ENCODE peak calls at places on chromosomes 5 and 9, in four cellular contexts. One of them, this sample, is unnamed.

GRCh38 chr9:69149321-69149807 is 24.7 kb upstream of the TJP2 start:
- DNase-seq in OCI-LY7: no peak
- DNase-seq in fibroblast of lung: peak; percentile 79
- DNase-seq in mammary epithelial cell: peak; percentile 42
- DNase-seq in this sample: no peak

GRCh38 chr9:16221350-16221749 is 649.1 kb downstream of the BNC2 start:
- DNase-seq in OCI-LY7: no peak
- DNase-seq in fibroblast of lung: no peak
- DNase-seq in mammary epithelial cell: no peak
- DNase-seq in this sample: no peak

GRCh38 chr9:96400132-96400910 is 16.8 kb upstream of the SLC35D2 start:
- DNase-seq in OCI-LY7: no peak
- DNase-seq in fibroblast of lung: no peak
- DNase-seq in mammary epithelial cell: no peak
- DNase-seq in this sample: no peak

GRCh38 chr5:132526290-132526973 is 16.9 kb downstream of the IL5 start:
- DNase-seq in OCI-LY7: peak; percentile 65
- DNase-seq in fibroblast of lung: peak; percentile 58
- DNase-seq in mammary epithelial cell: peak; percentile 42
- DNase-seq in this sample: peak; percentile 83

GRCh38 chr9:130906727-130907416 is 10.3 kb upstream of the QRFP start:
- DNase-seq in OCI-LY7: no peak
- DNase-seq in fibroblast of lung: no peak
- DNase-seq in mammary epithelial cell: no peak
- DNase-seq in this sample: no peak

GRCh38 chr9:98484218-98484617 is 224.5 kb downstream of the GABBR2 start:
- DNase-seq in OCI-LY7: no peak
- DNase-seq in fibroblast of lung: no peak
- DNase-seq in mammary epithelial cell: no peak
- DNase-seq in this sample: no peak

GRCh38 chr5:140189977-140190867 is 15.2 kb downstream of the CYSTM1 start:
- DNase-seq in OCI-LY7: no peak
- DNase-seq in fibroblast of lung: peak; percentile 71
- DNase-seq in mammary epithelial cell: peak; percentile 44
- DNase-seq in this sample: no peak

GRCh38 chr9:78296208-78296892 is 575 bp upstream of the PSAT1 start:
- DNase-seq in OCI-LY7: peak; percentile 13
- DNase-seq in fibroblast of lung: peak; percentile 65
- DNase-seq in mammary epithelial cell: peak; percentile 15
- DNase-seq in this sample: peak; percentile 63

GRCh38 chr5:151014680-151015343 is 5.6 kb upstream of the GPX3 start:
- DNase-seq in OCI-LY7: no peak
- DNase-seq in fibroblast of lung: no peak
- DNase-seq in mammary epithelial cell: no peak
- DNase-seq in this sample: no peak

GRCh38 chr9:4674783-4675182 is 4.6 kb upstream of the CDC37L1 start:
- DNase-seq in OCI-LY7: no peak
- DNase-seq in fibroblast of lung: peak; percentile 95
- DNase-seq in mammary epithelial cell: peak; percentile 65
- DNase-seq in this sample: no peak

GRCh38 chr5:5665225-5666075 is 243.0 kb downstream of the ICE1 start:
- DNase-seq in OCI-LY7: no peak
- DNase-seq in fibroblast of lung: no peak
- DNase-seq in mammary epithelial cell: no peak
- DNase-seq in this sample: no peak

GRCh38 chr9:27125936-27126335 is 16.9 kb downstream of the TEK start:
- DNase-seq in OCI-LY7: no peak
- DNase-seq in fibroblast of lung: peak; percentile 92
- DNase-seq in mammary epithelial cell: peak; percentile 81
- DNase-seq in this sample: no peak

DNA sequence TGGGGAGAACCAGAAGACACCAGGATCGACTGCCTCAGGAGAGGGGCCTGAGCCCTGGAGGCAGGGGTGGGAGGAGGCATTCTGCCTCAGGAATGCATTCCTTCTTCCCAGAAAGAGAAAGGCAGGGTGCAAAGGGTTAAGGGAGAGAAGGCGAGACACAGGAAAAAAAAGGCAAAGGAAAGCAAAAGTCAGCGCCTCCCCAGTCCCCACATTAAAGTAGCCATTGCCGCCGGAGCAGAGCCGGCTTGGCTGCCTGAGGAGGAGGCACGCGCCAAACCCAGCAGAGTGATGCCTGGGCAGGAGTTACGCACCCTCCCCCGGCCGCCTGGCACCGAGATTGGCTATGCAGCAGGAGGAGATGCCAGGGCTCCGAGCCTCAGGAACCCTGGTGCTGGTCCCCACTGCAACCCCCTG is 123.9 kb upstream of the PHYKPL start:
- DNase-seq in OCI-LY7: no peak
- DNase-seq in fibroblast of lung: no peak
- DNase-seq in mammary epithelial cell: no peak
- DNase-seq in this sample: no peak
- H3K4me3 ChIP-seq in OCI-LY7: no peak overlapping the region
- H3K4me3 ChIP-seq in fibroblast of lung: no peak overlapping the region
- H3K4me3 ChIP-seq in mammary epithelial cell: no peak overlapping the region
- H3K4me3 ChIP-seq in this sample: no peak overlapping the region

GRCh38 chr9:123234853-123235252 is 33.5 kb downstream of the STRBP start:
- DNase-seq in OCI-LY7: peak; percentile 81
- DNase-seq in fibroblast of lung: no peak
- DNase-seq in mammary epithelial cell: no peak
- DNase-seq in this sample: peak; percentile 74

GRCh38 chr9:123237220-123237619 is 31.2 kb downstream of the STRBP start:
- DNase-seq in OCI-LY7: no peak
- DNase-seq in fibroblast of lung: no peak
- DNase-seq in mammary epithelial cell: no peak
- DNase-seq in this sample: no peak

GRCh38 chr9:123235448-123235847 is 32.9 kb downstream of the STRBP start:
- DNase-seq in OCI-LY7: peak; percentile 35
- DNase-seq in fibroblast of lung: no peak
- DNase-seq in mammary epithelial cell: no peak
- DNase-seq in this sample: peak; percentile 68

DNA sequence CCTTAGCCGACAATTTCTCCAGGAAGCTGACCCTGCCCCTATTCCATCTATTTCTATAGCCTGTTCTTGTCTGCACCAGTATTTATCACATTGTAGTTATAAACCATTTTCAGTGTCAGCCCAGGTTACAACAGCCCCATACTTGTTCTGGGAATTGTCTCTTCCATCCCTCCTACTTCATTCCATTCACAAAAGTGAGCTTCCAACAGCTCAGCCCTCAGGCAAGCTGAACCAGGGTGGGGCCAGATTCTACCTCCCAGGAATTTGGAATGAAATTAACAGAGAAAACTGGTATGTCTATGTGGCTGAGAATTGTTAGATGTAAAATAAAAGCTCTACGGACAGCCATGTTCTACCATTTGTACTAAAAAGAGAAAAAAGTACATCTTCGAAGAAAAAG is 36.1 kb downstream of the STRBP start:
- DNase-seq in OCI-LY7: no peak
- DNase-seq in fibroblast of lung: no peak
- DNase-seq in mammary epithelial cell: no peak
- DNase-seq in this sample: no peak
- H3K79me2 ChIP-seq in OCI-LY7: peaks cover 88% of the 10 kb centered on the region
- H3K79me2 ChIP-seq in fibroblast of lung: no peaks in the 10 kb centered on the region
- H3K79me2 ChIP-seq in mammary epithelial cell: no peaks in the 10 kb centered on the region
- H3K79me2 ChIP-seq in this sample: peaks cover 96% of the 10 kb centered on the region

GRCh38 chr5:171978519-171978918 is 27.9 kb downstream of the FBXW11 start:
- DNase-seq in OCI-LY7: peak; percentile 63
- DNase-seq in fibroblast of lung: no peak
- DNase-seq in mammary epithelial cell: no peak
- DNase-seq in this sample: no peak

GRCh38 chr5:171980729-171981128 is 25.7 kb downstream of the FBXW11 start:
- DNase-seq in OCI-LY7: no peak
- DNase-seq in fibroblast of lung: no peak
- DNase-seq in mammary epithelial cell: no peak
- DNase-seq in this sample: no peak

GRCh38 chr5:171981847-171982246 is 24.6 kb downstream of the FBXW11 start:
- DNase-seq in OCI-LY7: no peak
- DNase-seq in fibroblast of lung: no peak
- DNase-seq in mammary epithelial cell: no peak
- DNase-seq in this sample: no peak

GRCh38 chr5:171978016-171978415 is 28.4 kb downstream of the FBXW11 start:
- DNase-seq in OCI-LY7: no peak
- DNase-seq in fibroblast of lung: no peak
- DNase-seq in mammary epithelial cell: no peak
- DNase-seq in this sample: no peak

GRCh38 chr5:171979606-171980005 is 26.8 kb downstream of the FBXW11 start:
- DNase-seq in OCI-LY7: no peak
- DNase-seq in fibroblast of lung: no peak
- DNase-seq in mammary epithelial cell: no peak
- DNase-seq in this sample: no peak
- H4K20me1 ChIP-seq in OCI-LY7: no peaks in the 10 kb centered on the region
- H4K20me1 ChIP-seq in fibroblast of lung: no peaks in the 10 kb centered on the region
- H4K20me1 ChIP-seq in mammary epithelial cell: no peaks in the 10 kb centered on the region
- H4K20me1 ChIP-seq in this sample: no peaks in the 10 kb centered on the region

GRCh38 chr9:124000161-124000783 is 11.3 kb upstream of the LHX2 start:
- DNase-seq in OCI-LY7: no peak
- DNase-seq in fibroblast of lung: no peak
- DNase-seq in mammary epithelial cell: no peak
- DNase-seq in this sample: no peak

GRCh38 chr9:123998278-123998925 is 13.2 kb upstream of the LHX2 start:
- DNase-seq in OCI-LY7: no peak
- DNase-seq in fibroblast of lung: no peak
- DNase-seq in mammary epithelial cell: no peak
- DNase-seq in this sample: no peak

GRCh38 chr9:123999668-124000067 is 11.9 kb upstream of the LHX2 start:
- DNase-seq in OCI-LY7: no peak
- DNase-seq in fibroblast of lung: no peak
- DNase-seq in mammary epithelial cell: no peak
- DNase-seq in this sample: no peak

GRCh38 chr9:123997665-123998277 is 13.8 kb upstream of the LHX2 start:
- DNase-seq in OCI-LY7: no peak
- DNase-seq in fibroblast of lung: no peak
- DNase-seq in mammary epithelial cell: peak; percentile 79
- DNase-seq in this sample: no peak

DNA sequence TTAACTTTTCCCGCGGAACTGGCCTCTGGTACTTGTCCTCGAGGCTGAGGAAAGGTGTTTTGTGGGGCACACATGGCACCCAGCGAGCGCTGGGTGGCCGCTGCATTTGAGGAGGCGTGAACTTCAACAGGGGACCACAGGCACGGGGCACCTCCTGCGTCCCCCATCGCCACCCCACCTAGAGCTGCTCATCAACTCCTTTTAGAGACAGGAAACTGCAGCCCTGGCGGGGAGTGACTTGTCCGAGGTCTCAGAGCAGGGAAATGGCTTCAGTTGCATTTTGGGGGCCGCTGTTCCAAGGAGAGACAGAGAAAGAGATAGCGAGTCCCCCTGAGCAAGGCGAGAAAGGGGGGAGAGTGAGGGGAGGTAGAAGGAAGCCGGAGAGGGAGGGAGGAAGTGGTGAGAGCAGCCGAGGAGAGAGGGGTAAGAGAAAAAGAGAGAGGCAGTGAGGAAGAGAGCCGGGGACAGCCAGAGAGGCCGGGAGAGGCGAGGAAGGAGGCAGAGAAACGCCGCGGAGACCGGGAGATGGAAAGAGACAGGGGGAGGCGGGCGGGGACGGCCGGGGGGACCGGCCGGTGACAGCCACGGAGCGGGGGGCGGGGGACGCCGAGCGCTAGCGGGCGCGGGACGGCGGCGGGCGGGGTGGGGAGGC is 12.5 kb upstream of the LHX2 start:
- DNase-seq in OCI-LY7: no peak
- DNase-seq in fibroblast of lung: no peak
- DNase-seq in mammary epithelial cell: no peak
- DNase-seq in this sample: no peak
- H3K4me3 ChIP-seq in OCI-LY7: no peak overlapping the region
- H3K4me3 ChIP-seq in fibroblast of lung: no peak overlapping the region
- H3K4me3 ChIP-seq in mammary epithelial cell: no peak overlapping the region
- H3K4me3 ChIP-seq in this sample: no peak overlapping the region

GRCh38 chr5:77306531-77306930 is 96.1 kb downstream of the PDE8B start:
- DNase-seq in OCI-LY7: no peak
- DNase-seq in fibroblast of lung: no peak
- DNase-seq in mammary epithelial cell: no peak
- DNase-seq in this sample: no peak
- H3K79me2 ChIP-seq in OCI-LY7: no peaks in the 10 kb centered on the region
- H3K79me2 ChIP-seq in fibroblast of lung: no peaks in the 10 kb centered on the region
- H3K79me2 ChIP-seq in mammary epithelial cell: no peaks in the 10 kb centered on the region
- H3K79me2 ChIP-seq in this sample: no peaks in the 10 kb centered on the region

DNA sequence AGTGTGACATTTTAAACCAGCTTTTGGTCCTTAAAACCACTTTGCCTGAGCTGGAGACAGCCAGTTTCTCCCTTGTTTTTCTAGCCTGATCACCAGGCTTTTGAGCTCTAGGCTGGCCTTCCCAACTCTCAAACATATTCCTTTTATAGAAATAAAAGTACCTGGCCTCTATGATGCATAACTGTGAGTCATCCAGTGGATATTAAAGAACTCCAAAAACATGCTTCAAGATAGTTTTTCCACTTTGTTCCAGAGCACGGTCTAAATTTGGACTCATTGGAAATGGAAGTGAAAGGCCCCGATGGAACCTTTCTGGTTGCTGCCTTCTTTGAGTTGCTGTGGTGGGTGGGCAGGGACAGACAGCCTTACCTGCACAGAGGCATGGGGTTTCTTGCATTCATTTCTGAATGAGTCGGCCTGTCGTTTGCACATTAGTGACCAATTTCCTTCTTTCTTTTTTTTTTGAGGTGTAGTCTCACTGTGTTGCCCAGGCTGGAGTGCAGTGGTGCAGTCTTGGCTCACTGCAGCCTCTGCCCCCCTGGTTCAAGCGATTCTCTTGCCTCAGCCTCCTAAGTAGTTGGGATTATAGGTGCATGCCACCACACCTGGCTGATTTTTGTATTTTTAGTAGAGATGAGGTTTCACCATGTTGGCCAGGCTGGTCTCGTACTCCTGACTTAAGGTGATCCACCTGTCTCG is 43.1 kb downstream of the TRIO start:
- DNase-seq in OCI-LY7: no peak
- DNase-seq in fibroblast of lung: peak; percentile 84
- DNase-seq in mammary epithelial cell: peak; percentile 87
- DNase-seq in this sample: no peak
- H4K20me1 ChIP-seq in OCI-LY7: peaks cover 5% of the 10 kb centered on the region
- H4K20me1 ChIP-seq in fibroblast of lung: no peaks in the 10 kb centered on the region
- H4K20me1 ChIP-seq in mammary epithelial cell: no peaks in the 10 kb centered on the region
- H4K20me1 ChIP-seq in this sample: no peaks in the 10 kb centered on the region

DNA sequence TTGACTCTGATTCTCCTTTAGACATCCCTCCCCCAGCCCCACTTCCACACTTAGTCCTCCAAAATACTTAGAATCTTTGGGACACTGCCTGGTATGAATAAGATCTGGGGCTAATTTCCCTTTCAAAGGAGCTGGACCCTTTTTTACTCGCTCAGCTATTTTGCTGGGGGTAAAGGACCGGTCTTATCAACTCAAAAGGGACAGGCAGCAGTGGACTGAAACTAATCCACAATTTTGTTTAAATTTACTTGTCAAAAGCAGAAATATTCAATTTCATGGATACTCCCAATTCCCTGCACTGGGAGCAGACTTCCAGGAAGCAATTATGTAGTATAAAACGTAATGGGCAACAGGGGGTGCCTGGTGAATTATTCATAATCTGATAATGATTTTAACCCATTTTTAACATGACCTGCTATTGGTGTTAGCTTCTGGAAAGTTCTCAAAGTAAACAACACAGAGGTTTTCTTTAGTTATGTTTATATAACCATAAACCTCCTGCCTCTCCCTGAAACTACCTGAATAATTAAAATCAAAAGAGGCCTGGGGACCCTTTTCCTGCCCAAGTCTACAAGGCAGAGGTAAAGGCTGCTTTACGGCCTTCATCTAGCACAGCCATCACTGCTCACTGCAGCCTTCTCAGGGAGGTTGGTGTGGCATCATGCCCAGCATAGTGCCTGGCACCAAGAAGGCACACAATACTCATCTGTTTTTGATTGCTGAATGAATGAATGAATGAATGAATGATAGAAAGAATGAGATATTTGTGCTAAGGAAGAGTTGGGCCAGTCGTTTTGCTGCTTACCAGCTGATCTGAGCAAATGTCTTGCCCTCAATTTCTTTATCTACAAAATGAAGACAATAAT is 44.2 kb upstream of the GNPDA1 start:
- DNase-seq in OCI-LY7: no peak
- DNase-seq in fibroblast of lung: no peak
- DNase-seq in mammary epithelial cell: no peak
- DNase-seq in this sample: no peak
- H3K4me3 ChIP-seq in OCI-LY7: no peak overlapping the region
- H3K4me3 ChIP-seq in fibroblast of lung: no peak overlapping the region
- H3K4me3 ChIP-seq in mammary epithelial cell: no peak overlapping the region
- H3K4me3 ChIP-seq in this sample: no peak overlapping the region

This sample was measured in Karpas-422.